ENCODE peak calls at places on chromosomes 7 and 10, in six cellular contexts. H is naive thymus-derived CD8-positive, alpha-beta T cell; Y is activated B cell treated with CpG ODN at 0.5 μM for 24 hours; M is CD4-positive, alpha-beta T cell; P is Right ventricle myocardium inferior; N is right cardiac atrium. K is an unnamed sample.

GRCh38 chr7:124907490-124907889 is 22.1 kb downstream of the POT1 start:
- ATAC-seq in H (no peak), Y (no peak), M (no peak), P (no peak), N (no peak), K (no peak)

GRCh38 chr7:130632111-130632510 is 36.4 kb downstream of the COPG2 start:
- ATAC-seq in N (no peak), M (no peak), H (no peak), Y (no peak), P (no peak), K (no peak)

GRCh38 chr10:22710139-22710745 is 4.1 kb downstream of the PIP4K2A start:
- ATAC-seq in P (no peak), M (no peak), Y (peak; percentile 11), N (no peak), H (no peak), K (no peak)

GRCh38 chr10:114808982-114809381 is 12.6 kb upstream of the FHIP2A start:
- ATAC-seq in Y (no peak), N (no peak), P (no peak), H (no peak), M (peak; percentile 51), K (no peak)

GRCh38 chr10:120456626-120457430 is at the start of gene PLPP4:
- ATAC-seq in M (no peak), Y (no peak), N (peak; percentile 77), H (no peak), P (peak; percentile 10), K (no peak)

GRCh38 chr10:4352566-4352961 is 473.4 kb upstream of the AKR1E2 start:
- ATAC-seq in M (no peak), H (no peak), Y (no peak), P (peak; percentile 91), N (peak; percentile 86), K (no peak)

GRCh38 chr7:33773053-33773452 is 132.3 kb upstream of the BMPER start:
- ATAC-seq in P (no peak), M (no peak), Y (no peak), N (no peak), H (no peak), K (peak; percentile 90)

GRCh38 chr7:90256778-90257177 is 11.8 kb downstream of the CFAP69 start:
- ATAC-seq in H (no peak), P (no peak), N (no peak), M (no peak), Y (no peak), K (no peak)

GRCh38 chr7:77940647-77941046 is 142.1 kb downstream of the PHTF2 start:
- ATAC-seq in N (no peak), P (no peak), H (no peak), Y (peak; percentile 25), M (no peak), K (no peak)

GRCh38 chr10:106708521-106708920 is 456.0 kb downstream of the SORCS1 start:
- ATAC-seq in M (no peak), Y (no peak), N (no peak), P (no peak), H (no peak), K (no peak)

GRCh38 chr10:99659031-99659867 is at the start of gene ENTPD7:
- ATAC-seq in P (peak; percentile 100), H (peak; percentile 99), M (peak; percentile 98), N (peak; percentile 100), Y (peak; percentile 99), K (peak; percentile 93)

GRCh38 chr10:50552308-50552707 is 71.4 kb downstream of the SGMS1 start:
- ATAC-seq in H (no peak), N (no peak), Y (no peak), M (no peak), P (peak; percentile 35), K (no peak)

GRCh38 chr7:100400656-100401055 is 27.4 kb downstream of the PILRA start:
- ATAC-seq in Y (no peak), M (no peak), N (no peak), H (peak; percentile 35), P (no peak), K (no peak)

GRCh38 chr10:119318411-119319160 is 111.2 kb downstream of the GRK5 start:
- ATAC-seq in P (no peak), H (no peak), Y (no peak), M (no peak), N (no peak), K (no peak)

GRCh38 chr7:134446923-134447322 is 12.0 kb downstream of the AKR1B1 start:
- ATAC-seq in Y (no peak), M (no peak), P (no peak), N (no peak), H (no peak), K (no peak)

GRCh38 chr10:47253030-47253637 is 46.9 kb upstream of the GDF10 start:
- ATAC-seq in H (no peak), N (no peak), M (no peak), Y (no peak), P (no peak), K (no peak)

GRCh38 chr10:20020677-20021076 is 204.4 kb downstream of the PLXDC2 start:
- ATAC-seq in M (no peak), Y (no peak), H (no peak), N (no peak), P (no peak), K (no peak)

GRCh38 chr7:35588647-35589046 is 106.3 kb downstream of the HERPUD2 start:
- ATAC-seq in M (no peak), N (no peak), Y (no peak), H (no peak), P (no peak), K (no peak)

K was measured in esophagus mucosa.